ENCODE peak calls at places on chromosomes 12 and 14, in seven cellular contexts. X, L, M, K, A, N and C are unnamed samples.

GRCh38 chr12:101608301-101609133 is 13.7 kb downstream of the MYBPC1 start:
- DNase-seq in X (no peak), L (no peak), M (no peak), K (no peak), A (no peak), N (no peak), C (peak)

GRCh38 chr12:49174218-49174617 is 14.7 kb downstream of the TUBA1A start:
- DNase-seq in X (no peak), L (no peak), M (no peak), K (no peak), A (no peak), N (no peak), C (no peak)

GRCh38 chr14:80787876-80788275 is 153.7 kb downstream of the CEP128 start:
- DNase-seq in X (no peak), L (no peak), M (no peak), K (no peak), A (no peak), N (no peak), C (no peak)

GRCh38 chr12:29673346-29673745 is 110.4 kb downstream of the TMTC1 start:
- DNase-seq in X (no peak), L (no peak), M (no peak), K (no peak), A (no peak), N (no peak), C (no peak)

GRCh38 chr12:100651694-100652093 is 78.2 kb downstream of the GAS2L3 start:
- DNase-seq in X (no peak), L (no peak), M (no peak), K (no peak), A (no peak), N (no peak), C (no peak)

GRCh38 chr12:132554857-132555630 is 55.3 kb downstream of the LRCOL1 start:
- DNase-seq in X (no peak), L (no peak), M (no peak), K (no peak), A (peak), N (no peak), C (no peak)

GRCh38 chr12:45785315-45785714 is 55.8 kb downstream of the ARID2 start:
- DNase-seq in X (no peak), L (no peak), M (no peak), K (no peak), A (no peak), N (no peak), C (no peak)

GRCh38 chr12:124397399-124397679 is 102.4 kb downstream of the RFLNA start:
- DNase-seq in X (no peak), L (no peak), M (no peak), K (no peak), A (peak), N (no peak), C (no peak)

GRCh38 chr14:25048170-25049126 is 1.5 kb downstream of the STXBP6 start:
- DNase-seq in X (peak), L (peak), M (no peak), K (peak), A (no peak), N (peak), C (no peak)

GRCh38 chr14:101972126-101972785 is 7.9 kb downstream of the DYNC1H1 start:
- DNase-seq in X (peak), L (peak), M (no peak), K (peak), A (no peak), N (peak), C (peak)

GRCh38 chr14:85528882-85529585 is 910 bp upstream of the FLRT2 start:
- DNase-seq in X (no peak), L (no peak), M (no peak), K (no peak), A (peak), N (peak), C (no peak)
- TF ChIP-seq CTCF in X (no peak), L (no peak), M (no peak), K (no peak), A (no peak), N (no peak), C (no peak)

DNA sequence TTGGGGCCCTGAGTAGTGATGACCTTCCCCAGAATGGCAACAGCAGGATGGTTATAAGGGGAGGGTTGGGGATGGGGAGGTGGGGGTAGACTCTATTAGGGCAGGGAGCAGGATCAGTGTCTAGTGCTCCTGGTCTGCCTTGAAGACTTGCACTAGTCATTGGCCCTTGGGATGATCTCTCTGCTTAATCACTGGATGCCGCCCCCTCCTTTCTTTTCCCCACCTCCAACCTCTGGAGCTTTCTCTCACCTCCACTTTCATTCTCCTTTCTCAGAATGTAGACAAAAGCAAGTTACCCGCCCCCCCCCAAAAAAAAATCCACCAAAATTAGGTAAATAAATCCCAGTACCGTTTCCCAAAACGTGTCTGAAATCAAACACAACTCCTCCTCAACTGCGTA is 2.8 kb upstream of the KCNK10 start:
- DNase-seq in X (no peak), L (no peak), M (no peak), K (no peak), A (no peak), N (no peak), C (no peak)
- H3K4me3 ChIP-seq in X (no peak), L (no peak), M (no peak), K (no peak), A (no peak), N (no peak), C (no peak)

GRCh38 chr14:91837076-91837475 is 30.3 kb downstream of the TC2N start:
- DNase-seq in X (no peak), L (no peak), M (no peak), K (no peak), A (no peak), N (no peak), C (no peak)

GRCh38 chr14:91835197-91835919 is 32.0 kb downstream of the TC2N start:
- DNase-seq in X (no peak), L (no peak), M (peak), K (no peak), A (no peak), N (no peak), C (no peak)

GRCh38 chr14:91839754-91840153 is 27.6 kb downstream of the TC2N start:
- DNase-seq in X (no peak), L (no peak), M (peak), K (no peak), A (no peak), N (no peak), C (no peak)

GRCh38 chr14:91834571-91834970 is 32.8 kb downstream of the TC2N start:
- DNase-seq in X (no peak), L (no peak), M (no peak), K (no peak), A (no peak), N (no peak), C (no peak)

GRCh38 chr14:91835920-91836843 is 31.2 kb downstream of the TC2N start:
- DNase-seq in X (no peak), L (peak), M (peak), K (no peak), A (peak), N (peak), C (peak)
- TF ChIP-seq CTCF in X (no peak), L (no peak), M (no peak), K (no peak), A (peak), N (no peak), C (peak)

GRCh38 chr12:1917172-1918070 is 1.0 kb downstream of the CACNA2D4 start:
- DNase-seq in X (no peak), L (no peak), M (no peak), K (peak), A (peak), N (no peak), C (no peak)
- H3K4me3 ChIP-seq in X (no peak), L (no peak), M (no peak), K (peak), A (peak), N (no peak), C (no peak)

GRCh38 chr12:12975322-12976077 is 23.5 kb upstream of the GPRC5D start:
- DNase-seq in X (no peak), L (no peak), M (peak), K (no peak), A (peak), N (no peak), C (no peak)
- TF ChIP-seq CTCF in X (peak), L (no peak), M (peak), K (no peak), A (peak), N (no peak), C (peak)